ENCODE peak calls at places on chromosome 20, in six cellular contexts. W is A549, N is ovary, S is transverse colon, X is tibial nerve, U is stomach. G is an unnamed sample.

GRCh38 chr20:16865406-16865805 is 117.2 kb downstream of the OTOR start:
- DNase-seq in W (no peak), N (no peak), S (no peak), X (no peak), U (no peak), G (no peak)

GRCh38 chr20:438581-439469 is 23.5 kb downstream of the TBC1D20 start:
- DNase-seq in W (no peak), N (no peak), S (peak), X (no peak), U (peak), G (peak)

GRCh38 chr20:53447271-53447670 is 146.4 kb downstream of the ZNF217 start:
- DNase-seq in W (no peak), N (no peak), S (no peak), X (no peak), U (no peak), G (no peak)

GRCh38 chr20:20489054-20489453 is 121.2 kb downstream of the INSM1 start:
- DNase-seq in W (no peak), N (no peak), S (no peak), X (no peak), U (no peak), G (no peak)

GRCh38 chr20:33524261-33524660 is 34.4 kb downstream of the CBFA2T2 start:
- DNase-seq in W (no peak), N (no peak), S (no peak), X (no peak), U (no peak), G (no peak)

GRCh38 chr20:31474097-31474436 is 860 bp downstream of the DEFB124 start:
- DNase-seq in W (no peak), N (no peak), S (no peak), X (no peak), U (no peak), G (no peak)

GRCh38 chr20:54438166-54438565 is 37.2 kb upstream of the DOK5 start:
- DNase-seq in W (no peak), N (no peak), S (no peak), X (no peak), U (no peak), G (no peak)

GRCh38 chr20:42915081-42915480 is 274.6 kb downstream of the PTPRT start:
- DNase-seq in W (no peak), N (no peak), S (no peak), X (no peak), U (no peak), G (no peak)

GRCh38 chr20:6028795-6029194 is 25.1 kb downstream of the LRRN4 start:
- DNase-seq in W (no peak), N (no peak), S (no peak), X (no peak), U (no peak), G (no peak)

GRCh38 chr20:32019156-32019510 is 8.9 kb downstream of the CCM2L start:
- DNase-seq in W (peak), N (no peak), S (no peak), X (no peak), U (no peak), G (no peak)

GRCh38 chr20:6599876-6600275 is 167.6 kb upstream of the BMP2 start:
- DNase-seq in W (no peak), N (no peak), S (no peak), X (no peak), U (no peak), G (no peak)

GRCh38 chr20:56710577-56711465 is 81.7 kb downstream of the TFAP2C start:
- DNase-seq in W (peak), N (no peak), S (no peak), X (no peak), U (no peak), G (no peak)

GRCh38 chr20:3514012-3514642 is 43.3 kb downstream of the ATRN start:
- DNase-seq in W (no peak), N (no peak), S (no peak), X (no peak), U (no peak), G (no peak)

GRCh38 chr20:32478576-32478975 is 106.6 kb downstream of the NOL4L start:
- DNase-seq in W (no peak), N (no peak), S (no peak), X (no peak), U (no peak), G (no peak)

GRCh38 chr20:64106981-64107735 is at the start of gene NPBWR2:
- DNase-seq in W (no peak), N (peak), S (peak), X (no peak), U (no peak), G (peak)

GRCh38 chr20:542777-543368 is 717 bp downstream of the CSNK2A1 start:
- DNase-seq in W (peak), N (peak), S (peak), X (no peak), U (peak), G (peak)

GRCh38 chr20:36865861-36866149 is 10.1 kb upstream of the TLDC2 start:
- DNase-seq in W (no peak), N (no peak), S (no peak), X (no peak), U (no peak), G (peak)

GRCh38 chr20:63955281-63955845 is 853 bp downstream of the UCKL1 start:
- DNase-seq in W (peak), N (no peak), S (peak), X (no peak), U (no peak), G (no peak)

GRCh38 chr20:12112089-12112474 is 194.4 kb downstream of the BTBD3 start:
- DNase-seq in W (no peak), N (no peak), S (no peak), X (no peak), U (no peak), G (no peak)

GRCh38 chr20:47876348-47877056 is 91.2 kb upstream of the SULF2 start:
- DNase-seq in W (no peak), N (no peak), S (no peak), X (no peak), U (no peak), G (no peak)

GRCh38 chr20:33914871-33915270 is 78.8 kb upstream of the RALY start:
- DNase-seq in W (peak), N (no peak), S (no peak), X (no peak), U (no peak), G (no peak)

GRCh38 chr20:13817342-13817741 is 32.5 kb downstream of the NDUFAF5 start:
- DNase-seq in W (no peak), N (no peak), S (no peak), X (no peak), U (no peak), G (no peak)

GRCh38 chr20:3420211-3420707 is 12.8 kb upstream of the DNAAF9 start:
- DNase-seq in W (peak), N (no peak), S (peak), X (no peak), U (no peak), G (peak)

GRCh38 chr20:17584684-17585083 is 14.8 kb downstream of the DSTN start:
- DNase-seq in W (no peak), N (no peak), S (no peak), X (no peak), U (no peak), G (no peak)

GRCh38 chr20:16061394-16061793 is 511.9 kb downstream of the KIF16B start:
- DNase-seq in W (peak), N (no peak), S (no peak), X (no peak), U (no peak), G (no peak)

GRCh38 chr20:3237958-3238615 is 903 bp downstream of the SLC4A11 start:
- DNase-seq in W (no peak), N (no peak), S (no peak), X (no peak), U (no peak), G (no peak)

GRCh38 chr20:37907330-37907676 is 4.4 kb downstream of the VSTM2L start:
- DNase-seq in W (no peak), N (no peak), S (no peak), X (no peak), U (no peak), G (no peak)

GRCh38 chr20:23105193-23105592 is 19.1 kb upstream of the CD93 start:
- DNase-seq in W (no peak), N (no peak), S (no peak), X (no peak), U (no peak), G (no peak)

GRCh38 chr20:49466114-49466912 is 16.2 kb downstream of the KCNB1 start:
- DNase-seq in W (no peak), N (no peak), S (no peak), X (no peak), U (no peak), G (no peak)

GRCh38 chr20:45345104-45345936 is 2.9 kb downstream of the SDC4 start:
- DNase-seq in W (no peak), N (no peak), S (peak), X (no peak), U (peak), G (no peak)
- TF ChIP-seq EP300 in W (no peak), N (no peak), S (no peak), X (no peak), U (no peak), G (no peak)

DNA sequence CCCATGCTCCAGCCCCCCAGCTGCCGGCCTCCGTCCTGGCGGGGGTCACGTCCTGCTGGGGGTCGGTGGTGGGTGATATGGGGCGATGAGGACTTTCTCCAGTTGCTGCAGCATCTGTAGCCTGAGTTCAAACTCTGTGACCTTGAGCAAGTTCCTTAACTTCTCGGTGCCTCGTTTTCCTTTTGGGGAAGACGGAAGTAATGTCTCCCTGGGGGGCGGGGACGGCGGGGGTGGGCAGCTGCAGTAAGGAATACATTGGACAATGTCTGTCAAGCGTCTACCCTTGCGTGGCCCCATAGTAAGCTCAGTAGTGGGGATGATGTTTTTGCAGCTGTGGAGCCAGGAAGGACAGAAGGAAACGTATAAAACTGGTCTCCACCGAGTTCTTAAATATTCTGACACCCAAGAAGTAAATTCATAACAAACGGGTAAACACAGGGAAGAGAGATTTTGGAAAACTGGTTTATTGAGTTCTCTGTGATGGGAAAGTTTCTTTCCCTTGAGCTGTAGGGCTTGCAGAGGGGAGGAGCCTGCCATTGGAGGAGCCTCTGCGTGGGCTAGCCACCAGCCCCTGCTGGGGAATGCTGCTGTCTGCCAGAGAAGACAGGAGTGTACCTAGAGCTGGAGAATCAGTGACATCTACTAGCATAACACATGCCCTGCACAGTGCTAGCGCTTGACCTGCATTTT is 1.0 kb upstream of the ACSS1 start:
- DNase-seq in W (no peak), N (no peak), S (peak), X (no peak), U (peak), G (no peak)
- H3K27ac ChIP-seq in W (peak), N (peak), S (peak), X (peak), U (peak), G (peak)

GRCh38 chr20:10434467-10434831 is 427 bp upstream of the MKKS start:
- DNase-seq in W (peak), N (peak), S (peak), X (peak), U (peak), G (peak)

GRCh38 chr20:10433014-10433622 is 904 bp downstream of the MKKS start:
- DNase-seq in W (no peak), N (peak), S (no peak), X (no peak), U (no peak), G (no peak)

GRCh38 chr20:10434832-10435812 is at the start of gene SLX4IP:
- DNase-seq in W (peak), N (peak), S (peak), X (peak), U (peak), G (peak)

GRCh38 chr20:10432079-10432478 is 1.9 kb downstream of the MKKS start:
- DNase-seq in W (no peak), N (no peak), S (no peak), X (no peak), U (no peak), G (no peak)

GRCh38 chr20:10433623-10434466 is at the start of gene MKKS:
- DNase-seq in W (peak), N (peak), S (peak), X (peak), U (peak), G (peak)
- TF ChIP-seq EP300 in W (no peak), N (no peak), S (no peak), X (peak), U (no peak), G (no peak)

GRCh38 chr20:50708845-50709555 is 17.7 kb upstream of the RIPOR3 start:
- DNase-seq in W (no peak), N (no peak), S (no peak), X (no peak), U (peak), G (no peak)

GRCh38 chr20:50711113-50711825 is 19.9 kb upstream of the RIPOR3 start:
- DNase-seq in W (no peak), N (no peak), S (no peak), X (no peak), U (no peak), G (no peak)

GRCh38 chr20:50709574-50709973 is 18.2 kb upstream of the RIPOR3 start:
- DNase-seq in W (no peak), N (no peak), S (no peak), X (no peak), U (no peak), G (no peak)

GRCh38 chr20:50712771-50713676 is 18.4 kb upstream of the PARD6B start:
- DNase-seq in W (no peak), N (no peak), S (no peak), X (no peak), U (no peak), G (no peak)

DNA sequence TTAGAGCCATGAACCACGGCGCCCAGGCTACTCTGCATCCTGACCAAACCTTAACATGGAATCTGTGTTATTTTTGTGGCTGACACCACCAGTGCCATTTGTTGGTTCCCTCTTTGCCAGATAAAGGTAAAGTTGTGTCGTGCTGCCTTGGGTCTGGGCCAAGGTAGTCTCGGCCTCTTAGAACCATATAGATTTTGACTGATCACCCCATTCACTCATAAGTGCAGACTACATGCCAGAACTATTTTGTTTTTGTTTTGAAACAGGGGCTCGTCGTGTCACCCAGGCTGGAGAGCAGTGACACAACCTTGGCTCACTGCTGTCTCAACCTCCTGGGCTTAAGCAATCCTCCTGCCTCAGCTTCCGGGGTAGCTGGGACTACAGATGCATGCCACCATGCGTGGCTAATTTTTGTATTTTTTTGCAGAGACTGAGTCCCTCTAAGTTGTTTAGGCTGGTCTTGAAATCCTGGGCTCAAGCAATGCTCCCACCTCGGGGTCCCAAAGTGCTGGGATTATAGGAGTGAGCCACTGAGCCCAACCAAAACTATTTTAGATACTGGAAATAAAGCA is 19.2 kb upstream of the RIPOR3 start:
- DNase-seq in W (no peak), N (no peak), S (no peak), X (no peak), U (no peak), G (no peak)
- H3K27ac ChIP-seq in W (no peak), N (no peak), S (no peak), X (no peak), U (peak), G (no peak)

DNA sequence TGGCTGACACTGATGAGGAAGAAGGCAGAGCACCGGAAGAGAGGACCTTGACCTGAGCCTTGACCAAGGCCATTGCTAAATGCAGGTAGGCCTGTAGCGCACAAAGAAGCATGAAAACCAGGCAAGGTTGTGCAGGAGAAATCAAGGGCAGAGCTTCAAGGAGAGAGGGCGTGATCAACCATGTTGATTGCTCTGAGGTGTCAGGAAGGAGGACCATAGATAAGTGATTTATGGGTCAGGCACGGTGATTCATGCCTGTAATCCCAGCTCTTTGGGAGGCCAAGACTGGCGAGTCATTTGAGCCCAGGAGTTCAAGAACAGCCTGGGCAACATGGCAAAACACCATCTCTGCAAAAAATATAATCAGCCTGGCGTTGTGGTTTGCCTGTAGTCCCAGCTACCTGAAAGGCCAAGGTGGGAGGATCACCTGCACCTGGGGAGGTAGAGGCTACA is 12.4 kb downstream of the PLCG1 start:
- DNase-seq in W (peak), N (no peak), S (peak), X (no peak), U (no peak), G (no peak)
- TF ChIP-seq EP300 in W (no peak), N (no peak), S (no peak), X (no peak), U (no peak), G (no peak)

GRCh38 chr20:40009542-40009941 is 679.5 kb downstream of the MAFB start:
- DNase-seq in W (no peak), N (no peak), S (no peak), X (no peak), U (no peak), G (no peak)

GRCh38 chr20:40008177-40008576 is 680.9 kb downstream of the MAFB start:
- DNase-seq in W (no peak), N (no peak), S (no peak), X (no peak), U (no peak), G (no peak)

GRCh38 chr20:40006168-40006860 is 682.7 kb downstream of the MAFB start:
- DNase-seq in W (no peak), N (no peak), S (no peak), X (no peak), U (no peak), G (no peak)

GRCh38 chr20:40016359-40016758 is 672.7 kb downstream of the MAFB start:
- DNase-seq in W (no peak), N (no peak), S (no peak), X (no peak), U (no peak), G (no peak)

DNA sequence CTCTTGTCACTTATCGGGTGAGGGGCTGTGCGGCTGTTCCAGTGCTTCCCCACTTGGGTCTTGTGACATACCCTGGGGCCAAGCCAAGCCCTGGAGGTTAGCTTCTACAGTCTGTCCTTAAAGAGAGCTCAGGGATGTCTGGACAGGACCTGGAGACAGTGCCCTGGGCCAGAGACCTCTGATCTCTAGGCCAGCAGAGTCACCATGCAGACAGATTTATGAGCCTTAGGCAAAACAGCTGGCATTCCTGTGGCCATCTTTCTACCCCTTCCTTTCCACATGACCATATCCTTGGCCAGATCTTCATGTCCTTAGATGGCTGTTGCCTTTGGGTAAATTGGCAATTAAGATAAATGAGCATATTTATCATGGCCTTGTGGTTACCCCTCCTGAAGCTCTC is 678.6 kb downstream of the MAFB start:
- DNase-seq in W (no peak), N (no peak), S (no peak), X (no peak), U (no peak), G (no peak)
- H3K27ac ChIP-seq in W (no peak), N (no peak), S (no peak), X (no peak), U (no peak), G (no peak)

GRCh38 chr20:39039261-39039660 is 77.1 kb downstream of the DHX35 start:
- DNase-seq in W (no peak), N (no peak), S (no peak), X (no peak), U (no peak), G (no peak)

GRCh38 chr20:39036011-39036410 is 73.9 kb downstream of the DHX35 start:
- DNase-seq in W (no peak), N (no peak), S (no peak), X (no peak), U (no peak), G (no peak)

GRCh38 chr20:39038495-39038894 is 76.4 kb downstream of the DHX35 start:
- DNase-seq in W (no peak), N (no peak), S (no peak), X (no peak), U (no peak), G (no peak)

GRCh38 chr20:39038047-39038446 is 75.9 kb downstream of the DHX35 start:
- DNase-seq in W (no peak), N (no peak), S (no peak), X (no peak), U (no peak), G (no peak)

DNA sequence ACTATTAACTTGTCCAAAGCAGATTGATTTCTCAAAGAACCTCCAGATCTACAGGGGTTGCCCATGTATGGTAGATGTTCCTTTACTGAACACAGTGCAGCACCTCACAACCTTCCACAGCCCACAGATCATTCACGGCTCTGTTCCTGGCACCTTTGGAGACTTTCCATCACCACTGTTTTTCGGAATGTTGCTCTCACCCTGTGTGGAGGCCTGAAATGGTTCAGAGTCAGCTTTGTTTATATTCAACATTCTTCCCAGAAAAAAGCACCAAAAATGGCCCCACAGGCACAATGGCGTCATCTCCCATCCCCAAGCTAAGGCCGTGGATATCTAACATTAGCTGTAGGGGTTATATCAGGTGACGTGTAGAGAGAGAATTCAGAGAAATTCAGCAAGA is 74.7 kb downstream of the DHX35 start:
- DNase-seq in W (no peak), N (no peak), S (no peak), X (no peak), U (no peak), G (no peak)
- TF ChIP-seq EP300 in W (no peak), N (no peak), S (peak), X (no peak), U (peak), G (peak)

G was measured in suprapubic skin.